ENCODE peak calls at places on chromosome 20, in nine cellular contexts. One of them, this sample, is unnamed.

GRCh38 chr20:31666258-31667042 is 28.7 kb downstream of the COX4I2 start:
- DNase-seq in GM10248: no peak
- DNase-seq in bronchial epithelial cell: no peak
- DNase-seq in mesothelial cell of epicardium: no peak
- DNase-seq in foreskin fibroblast: no peak
- DNase-seq in cardiac fibroblast: no peak
- DNase-seq in fibroblast of mammary gland: peak
- DNase-seq in HFF-Myc: no peak
- DNase-seq in Peyer's patch: no peak
- DNase-seq in this sample: no peak

GRCh38 chr20:41001497-41001896 is 27.1 kb upstream of the TOP1 start:
- DNase-seq in Peyer's patch: no peak
- DNase-seq in bronchial epithelial cell: peak
- DNase-seq in GM10248: no peak
- DNase-seq in HFF-Myc: no peak
- DNase-seq in foreskin fibroblast: peak
- DNase-seq in cardiac fibroblast: peak
- DNase-seq in mesothelial cell of epicardium: no peak
- DNase-seq in fibroblast of mammary gland: peak
- DNase-seq in this sample: no peak

GRCh38 chr20:6700563-6701328 is 66.7 kb upstream of the BMP2 start:
- DNase-seq in Peyer's patch: no peak
- DNase-seq in foreskin fibroblast: no peak
- DNase-seq in bronchial epithelial cell: no peak
- DNase-seq in cardiac fibroblast: no peak
- DNase-seq in GM10248: no peak
- DNase-seq in mesothelial cell of epicardium: no peak
- DNase-seq in HFF-Myc: no peak
- DNase-seq in fibroblast of mammary gland: no peak
- DNase-seq in this sample: no peak

GRCh38 chr20:37932919-37933318 is 30.0 kb downstream of the VSTM2L start:
- DNase-seq in foreskin fibroblast: no peak
- DNase-seq in bronchial epithelial cell: peak
- DNase-seq in HFF-Myc: no peak
- DNase-seq in Peyer's patch: no peak
- DNase-seq in mesothelial cell of epicardium: no peak
- DNase-seq in cardiac fibroblast: no peak
- DNase-seq in fibroblast of mammary gland: no peak
- DNase-seq in GM10248: no peak
- DNase-seq in this sample: no peak

GRCh38 chr20:61953037-61953788 is 112.5 kb downstream of the TAF4 start:
- DNase-seq in fibroblast of mammary gland: no peak
- DNase-seq in HFF-Myc: no peak
- DNase-seq in GM10248: no peak
- DNase-seq in bronchial epithelial cell: no peak
- DNase-seq in cardiac fibroblast: no peak
- DNase-seq in mesothelial cell of epicardium: no peak
- DNase-seq in foreskin fibroblast: no peak
- DNase-seq in Peyer's patch: no peak
- DNase-seq in this sample: no peak

GRCh38 chr20:58135441-58136170 is 92.8 kb downstream of the ANKRD60 start:
- DNase-seq in mesothelial cell of epicardium: no peak
- DNase-seq in cardiac fibroblast: no peak
- DNase-seq in HFF-Myc: no peak
- DNase-seq in GM10248: no peak
- DNase-seq in foreskin fibroblast: no peak
- DNase-seq in bronchial epithelial cell: peak
- DNase-seq in fibroblast of mammary gland: no peak
- DNase-seq in Peyer's patch: no peak
- DNase-seq in this sample: no peak

GRCh38 chr20:2470051-2470431 is 548 bp downstream of the SNRPB start:
- DNase-seq in cardiac fibroblast: peak
- DNase-seq in Peyer's patch: peak
- DNase-seq in HFF-Myc: no peak
- DNase-seq in mesothelial cell of epicardium: no peak
- DNase-seq in GM10248: peak
- DNase-seq in fibroblast of mammary gland: peak
- DNase-seq in foreskin fibroblast: peak
- DNase-seq in bronchial epithelial cell: peak
- DNase-seq in this sample: no peak

GRCh38 chr20:39660251-39660650 is 698.1 kb downstream of the DHX35 start:
- DNase-seq in foreskin fibroblast: peak
- DNase-seq in cardiac fibroblast: peak
- DNase-seq in fibroblast of mammary gland: peak
- DNase-seq in Peyer's patch: no peak
- DNase-seq in mesothelial cell of epicardium: no peak
- DNase-seq in bronchial epithelial cell: peak
- DNase-seq in HFF-Myc: no peak
- DNase-seq in GM10248: no peak
- DNase-seq in this sample: no peak

GRCh38 chr20:21027569-21027968 is 78.6 kb downstream of the LINC00237 start:
- DNase-seq in bronchial epithelial cell: no peak
- DNase-seq in fibroblast of mammary gland: no peak
- DNase-seq in foreskin fibroblast: no peak
- DNase-seq in mesothelial cell of epicardium: no peak
- DNase-seq in cardiac fibroblast: no peak
- DNase-seq in GM10248: no peak
- DNase-seq in Peyer's patch: no peak
- DNase-seq in HFF-Myc: no peak
- DNase-seq in this sample: no peak

GRCh38 chr20:17524551-17524950 is 6.6 kb downstream of the BFSP1 start:
- DNase-seq in foreskin fibroblast: no peak
- DNase-seq in GM10248: no peak
- DNase-seq in mesothelial cell of epicardium: no peak
- DNase-seq in fibroblast of mammary gland: no peak
- DNase-seq in HFF-Myc: no peak
- DNase-seq in bronchial epithelial cell: peak
- DNase-seq in cardiac fibroblast: no peak
- DNase-seq in Peyer's patch: no peak
- DNase-seq in this sample: no peak

GRCh38 chr20:2708073-2708415 is 15.5 kb downstream of the EBF4 start:
- DNase-seq in mesothelial cell of epicardium: no peak
- DNase-seq in bronchial epithelial cell: no peak
- DNase-seq in foreskin fibroblast: no peak
- DNase-seq in cardiac fibroblast: no peak
- DNase-seq in fibroblast of mammary gland: no peak
- DNase-seq in HFF-Myc: no peak
- DNase-seq in Peyer's patch: no peak
- DNase-seq in GM10248: no peak
- DNase-seq in this sample: no peak

GRCh38 chr20:23585449-23585807 is 17.1 kb upstream of the CST9L start:
- DNase-seq in mesothelial cell of epicardium: no peak
- DNase-seq in HFF-Myc: no peak
- DNase-seq in GM10248: no peak
- DNase-seq in fibroblast of mammary gland: no peak
- DNase-seq in bronchial epithelial cell: no peak
- DNase-seq in cardiac fibroblast: no peak
- DNase-seq in Peyer's patch: no peak
- DNase-seq in foreskin fibroblast: no peak
- DNase-seq in this sample: no peak

DNA sequence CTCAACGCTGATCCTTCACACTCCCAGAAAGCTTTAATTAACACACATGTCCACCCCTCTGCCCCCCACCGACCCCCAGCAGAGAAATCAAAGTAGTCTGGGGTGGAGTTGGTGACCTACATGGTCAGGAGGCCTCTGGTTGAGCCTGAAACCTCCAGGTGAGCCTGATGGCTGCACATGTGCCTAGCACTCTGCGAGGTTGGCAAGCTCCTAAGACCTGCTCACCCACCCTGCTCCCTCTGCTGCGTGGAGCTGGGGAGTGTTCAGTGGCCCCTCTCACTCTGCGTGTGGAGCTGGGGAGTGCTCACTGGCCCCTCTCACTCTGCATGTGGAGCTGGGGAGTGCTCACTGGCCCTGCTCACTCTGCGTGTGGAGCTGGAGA is 7.9 kb upstream of the YTHDF1 start:
- DNase-seq in mesothelial cell of epicardium: no peak
- DNase-seq in bronchial epithelial cell: no peak
- DNase-seq in foreskin fibroblast: no peak
- DNase-seq in GM10248: no peak
- DNase-seq in fibroblast of mammary gland: no peak
- DNase-seq in cardiac fibroblast: no peak
- DNase-seq in HFF-Myc: no peak
- DNase-seq in Peyer's patch: no peak
- DNase-seq in this sample: no peak
- TF ChIP-seq CTCF in mesothelial cell of epicardium: no peak
- TF ChIP-seq CTCF in bronchial epithelial cell: no peak
- TF ChIP-seq CTCF in foreskin fibroblast: no peak
- TF ChIP-seq CTCF in GM10248: no peak
- TF ChIP-seq CTCF in fibroblast of mammary gland: no peak
- TF ChIP-seq CTCF in cardiac fibroblast: no peak
- TF ChIP-seq CTCF in HFF-Myc: no peak
- TF ChIP-seq CTCF in Peyer's patch: no peak
- TF ChIP-seq CTCF in this sample: no peak

DNA sequence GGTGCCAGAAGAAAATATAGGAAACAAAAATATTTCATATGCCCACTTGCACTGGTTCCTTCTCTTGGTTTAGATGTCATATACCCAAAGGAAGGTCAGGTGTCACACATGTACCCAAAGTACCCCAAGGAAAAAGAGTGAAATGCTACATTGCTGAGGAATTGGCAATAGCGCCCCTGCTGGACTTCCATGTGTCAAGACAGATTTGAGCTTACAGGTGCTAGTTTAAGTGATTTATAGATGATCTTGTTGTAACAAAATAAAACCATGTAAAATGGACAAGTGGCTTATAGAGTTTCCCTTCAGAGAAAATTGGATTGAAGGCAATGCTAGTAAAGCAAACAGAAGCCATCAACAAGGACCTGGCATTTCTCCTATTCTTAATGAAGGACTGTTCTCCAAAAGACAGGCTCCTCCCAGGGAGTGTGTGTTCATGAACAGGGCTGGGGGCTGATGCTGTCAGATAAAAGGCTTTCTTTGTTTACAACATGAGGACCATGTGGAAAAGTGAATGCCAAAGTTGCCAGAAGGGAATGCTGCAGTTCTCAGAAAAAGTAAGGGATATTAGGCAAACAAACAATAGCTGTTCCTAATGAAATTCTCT is 64.3 kb upstream of the PAK5 start:
- DNase-seq in foreskin fibroblast: no peak
- DNase-seq in cardiac fibroblast: no peak
- DNase-seq in fibroblast of mammary gland: peak
- DNase-seq in Peyer's patch: no peak
- DNase-seq in bronchial epithelial cell: peak
- DNase-seq in GM10248: no peak
- DNase-seq in HFF-Myc: no peak
- DNase-seq in mesothelial cell of epicardium: no peak
- DNase-seq in this sample: no peak
- TF ChIP-seq CTCF in foreskin fibroblast: peak
- TF ChIP-seq CTCF in cardiac fibroblast: peak
- TF ChIP-seq CTCF in fibroblast of mammary gland: peak
- TF ChIP-seq CTCF in Peyer's patch: no peak
- TF ChIP-seq CTCF in bronchial epithelial cell: peak
- TF ChIP-seq CTCF in GM10248: peak
- TF ChIP-seq CTCF in HFF-Myc: peak
- TF ChIP-seq CTCF in mesothelial cell of epicardium: peak
- TF ChIP-seq CTCF in this sample: peak

DNA sequence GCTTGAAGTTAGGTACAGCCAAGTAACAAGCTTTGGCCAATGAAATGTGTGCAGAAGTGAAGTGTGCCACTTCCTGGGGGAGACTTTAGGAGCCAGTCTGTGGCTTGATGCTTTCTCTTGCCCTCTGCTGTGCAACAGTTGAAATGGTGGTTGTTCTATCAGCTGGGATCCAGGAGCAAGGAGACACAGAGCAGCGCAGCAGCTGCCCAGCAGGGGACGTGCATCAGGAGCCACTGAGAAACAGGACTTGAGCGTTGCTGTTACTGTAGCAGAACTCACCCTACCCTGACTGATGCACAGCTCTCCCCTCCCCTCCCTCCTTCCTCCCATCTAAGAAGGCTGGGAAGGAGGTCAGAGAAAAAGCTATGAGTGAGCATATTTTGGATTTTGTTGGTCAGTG is 18.9 kb upstream of the CCN5 start:
- DNase-seq in bronchial epithelial cell: no peak
- DNase-seq in cardiac fibroblast: no peak
- DNase-seq in fibroblast of mammary gland: no peak
- DNase-seq in GM10248: no peak
- DNase-seq in mesothelial cell of epicardium: no peak
- DNase-seq in foreskin fibroblast: no peak
- DNase-seq in HFF-Myc: no peak
- DNase-seq in Peyer's patch: no peak
- DNase-seq in this sample: no peak
- TF ChIP-seq CTCF in bronchial epithelial cell: peak
- TF ChIP-seq CTCF in cardiac fibroblast: peak
- TF ChIP-seq CTCF in fibroblast of mammary gland: peak
- TF ChIP-seq CTCF in GM10248: no peak
- TF ChIP-seq CTCF in mesothelial cell of epicardium: no peak
- TF ChIP-seq CTCF in foreskin fibroblast: no peak
- TF ChIP-seq CTCF in HFF-Myc: no peak
- TF ChIP-seq CTCF in Peyer's patch: no peak
- TF ChIP-seq CTCF in this sample: no peak

GRCh38 chr20:33662172-33662571 is at the start of gene C20orf144:
- DNase-seq in bronchial epithelial cell: no peak
- DNase-seq in fibroblast of mammary gland: no peak
- DNase-seq in mesothelial cell of epicardium: no peak
- DNase-seq in HFF-Myc: no peak
- DNase-seq in Peyer's patch: no peak
- DNase-seq in GM10248: no peak
- DNase-seq in cardiac fibroblast: no peak
- DNase-seq in foreskin fibroblast: no peak
- DNase-seq in this sample: no peak

GRCh38 chr20:33664085-33664761 is 2.1 kb downstream of the C20orf144 start:
- DNase-seq in GM10248: no peak
- DNase-seq in bronchial epithelial cell: no peak
- DNase-seq in fibroblast of mammary gland: no peak
- DNase-seq in foreskin fibroblast: no peak
- DNase-seq in HFF-Myc: no peak
- DNase-seq in mesothelial cell of epicardium: no peak
- DNase-seq in Peyer's patch: no peak
- DNase-seq in cardiac fibroblast: no peak
- DNase-seq in this sample: no peak

GRCh38 chr20:33664762-33665144 is 2.0 kb upstream of the ACTL10 start:
- DNase-seq in HFF-Myc: no peak
- DNase-seq in cardiac fibroblast: no peak
- DNase-seq in Peyer's patch: no peak
- DNase-seq in fibroblast of mammary gland: peak
- DNase-seq in bronchial epithelial cell: no peak
- DNase-seq in GM10248: no peak
- DNase-seq in foreskin fibroblast: no peak
- DNase-seq in mesothelial cell of epicardium: no peak
- DNase-seq in this sample: no peak

GRCh38 chr20:33660685-33661058 is 1.5 kb upstream of the C20orf144 start:
- DNase-seq in mesothelial cell of epicardium: no peak
- DNase-seq in HFF-Myc: no peak
- DNase-seq in bronchial epithelial cell: no peak
- DNase-seq in Peyer's patch: no peak
- DNase-seq in foreskin fibroblast: no peak
- DNase-seq in fibroblast of mammary gland: no peak
- DNase-seq in cardiac fibroblast: no peak
- DNase-seq in GM10248: no peak
- DNase-seq in this sample: no peak

GRCh38 chr20:33663161-33664084 is 1.3 kb downstream of the C20orf144 start:
- DNase-seq in foreskin fibroblast: peak
- DNase-seq in cardiac fibroblast: peak
- DNase-seq in mesothelial cell of epicardium: peak
- DNase-seq in Peyer's patch: peak
- DNase-seq in HFF-Myc: no peak
- DNase-seq in GM10248: peak
- DNase-seq in bronchial epithelial cell: peak
- DNase-seq in fibroblast of mammary gland: peak
- DNase-seq in this sample: no peak
- TF ChIP-seq CTCF in foreskin fibroblast: no peak
- TF ChIP-seq CTCF in cardiac fibroblast: no peak
- TF ChIP-seq CTCF in mesothelial cell of epicardium: no peak
- TF ChIP-seq CTCF in Peyer's patch: no peak
- TF ChIP-seq CTCF in HFF-Myc: no peak
- TF ChIP-seq CTCF in GM10248: no peak
- TF ChIP-seq CTCF in bronchial epithelial cell: no peak
- TF ChIP-seq CTCF in fibroblast of mammary gland: no peak
- TF ChIP-seq CTCF in this sample: no peak

GRCh38 chr20:44570369-44570768 is 12.0 kb upstream of the PKIG start:
- DNase-seq in bronchial epithelial cell: no peak
- DNase-seq in Peyer's patch: no peak
- DNase-seq in fibroblast of mammary gland: no peak
- DNase-seq in cardiac fibroblast: no peak
- DNase-seq in mesothelial cell of epicardium: no peak
- DNase-seq in HFF-Myc: no peak
- DNase-seq in foreskin fibroblast: no peak
- DNase-seq in GM10248: no peak
- DNase-seq in this sample: no peak
- TF ChIP-seq CTCF in bronchial epithelial cell: no peak
- TF ChIP-seq CTCF in Peyer's patch: no peak
- TF ChIP-seq CTCF in fibroblast of mammary gland: no peak
- TF ChIP-seq CTCF in cardiac fibroblast: no peak
- TF ChIP-seq CTCF in mesothelial cell of epicardium: no peak
- TF ChIP-seq CTCF in HFF-Myc: no peak
- TF ChIP-seq CTCF in foreskin fibroblast: no peak
- TF ChIP-seq CTCF in GM10248: no peak
- TF ChIP-seq CTCF in this sample: no peak

This sample was measured in AG09319.